ENCODE peak calls at places on chromosomes 13 and 19, in five cellular contexts. One of them, this sample, is unnamed.
A peak's percentile ranks its signal among the peaks of the same experiment; 100 is the strongest.

GRCh38 chr13:90701264-90701663 is 646.2 kb upstream of the MIR17HG start:
- DNase-seq in heart left ventricle: no peak
- DNase-seq in body of pancreas: no peak
- DNase-seq in stomach: no peak
- DNase-seq in breast epithelium: no peak
- DNase-seq in this sample: no peak

GRCh38 chr13:99733346-99733745 is 232.1 kb downstream of the TM9SF2 start:
- DNase-seq in heart left ventricle: no peak
- DNase-seq in breast epithelium: no peak
- DNase-seq in body of pancreas: no peak
- DNase-seq in stomach: no peak
- DNase-seq in this sample: no peak

GRCh38 chr13:73657821-73658540 is 476.2 kb downstream of the KLF12 start:
- DNase-seq in stomach: no peak
- DNase-seq in heart left ventricle: peak; percentile 63
- DNase-seq in body of pancreas: peak; percentile 41
- DNase-seq in breast epithelium: peak; percentile 56
- DNase-seq in this sample: no peak

GRCh38 chr19:31674503-31675186 is 325.4 kb upstream of the TSHZ3 start:
- DNase-seq in stomach: no peak
- DNase-seq in heart left ventricle: no peak
- DNase-seq in body of pancreas: no peak
- DNase-seq in breast epithelium: no peak
- DNase-seq in this sample: no peak

GRCh38 chr19:42076375-42076944 is 494 bp downstream of the ZNF574 start:
- DNase-seq in breast epithelium: peak; percentile 37
- DNase-seq in stomach: no peak
- DNase-seq in heart left ventricle: peak; percentile 52
- DNase-seq in body of pancreas: no peak
- DNase-seq in this sample: no peak

GRCh38 chr19:12580180-12580694 is 29.0 kb upstream of the ZNF564 start:
- DNase-seq in stomach: no peak
- DNase-seq in heart left ventricle: no peak
- DNase-seq in body of pancreas: no peak
- DNase-seq in breast epithelium: no peak
- DNase-seq in this sample: no peak

GRCh38 chr13:21526707-21527454 is 67.8 kb upstream of the ZDHHC20 start:
- DNase-seq in stomach: no peak
- DNase-seq in body of pancreas: no peak
- DNase-seq in heart left ventricle: no peak
- DNase-seq in breast epithelium: no peak
- DNase-seq in this sample: no peak

GRCh38 chr19:28987177-28987576 is 225.8 kb downstream of the UQCRFS1 start:
- DNase-seq in stomach: no peak
- DNase-seq in heart left ventricle: no peak
- DNase-seq in breast epithelium: no peak
- DNase-seq in body of pancreas: no peak
- DNase-seq in this sample: no peak

GRCh38 chr19:33426621-33427475 is 53.3 kb downstream of the CEBPG start:
- DNase-seq in heart left ventricle: no peak
- DNase-seq in body of pancreas: no peak
- DNase-seq in breast epithelium: no peak
- DNase-seq in stomach: no peak
- DNase-seq in this sample: peak; percentile 41

GRCh38 chr19:10921199-10921879 is 7.1 kb downstream of the YIPF2 start:
- DNase-seq in breast epithelium: no peak
- DNase-seq in heart left ventricle: no peak
- DNase-seq in stomach: no peak
- DNase-seq in body of pancreas: no peak
- DNase-seq in this sample: no peak

GRCh38 chr13:112060431-112060830 is 6.5 kb upstream of the SOX1 start:
- DNase-seq in heart left ventricle: no peak
- DNase-seq in breast epithelium: no peak
- DNase-seq in body of pancreas: no peak
- DNase-seq in stomach: no peak
- DNase-seq in this sample: no peak
- H3K4me3 ChIP-seq in heart left ventricle: no peak overlapping the region
- H3K4me3 ChIP-seq in breast epithelium: no peak overlapping the region
- H3K4me3 ChIP-seq in body of pancreas: no peak overlapping the region
- H3K4me3 ChIP-seq in stomach: no peak overlapping the region
- H3K4me3 ChIP-seq in this sample: no peak overlapping the region

GRCh38 chr13:106299616-106300015 is 235.8 kb downstream of the EFNB2 start:
- DNase-seq in stomach: no peak
- DNase-seq in heart left ventricle: no peak
- DNase-seq in body of pancreas: no peak
- DNase-seq in breast epithelium: no peak
- DNase-seq in this sample: no peak
- H3K4me1 ChIP-seq in stomach: no peaks in the 10 kb centered on the region
- H3K4me1 ChIP-seq in heart left ventricle: no peaks in the 10 kb centered on the region
- H3K4me1 ChIP-seq in body of pancreas: no peaks in the 10 kb centered on the region
- H3K4me1 ChIP-seq in breast epithelium: no peaks in the 10 kb centered on the region
- H3K4me1 ChIP-seq in this sample: no peaks in the 10 kb centered on the region

GRCh38 chr19:1032264-1032867 is 6.0 kb downstream of the CNN2 start:
- DNase-seq in stomach: no peak
- DNase-seq in heart left ventricle: no peak
- DNase-seq in breast epithelium: no peak
- DNase-seq in body of pancreas: no peak
- DNase-seq in this sample: no peak

GRCh38 chr19:1027953-1028902 is 1.8 kb downstream of the CNN2 start:
- DNase-seq in body of pancreas: peak; percentile 74
- DNase-seq in stomach: peak; percentile 80
- DNase-seq in heart left ventricle: peak; percentile 76
- DNase-seq in breast epithelium: peak; percentile 81
- DNase-seq in this sample: no peak

GRCh38 chr19:1020868-1021425 is at the start of gene TMEM259:
- DNase-seq in breast epithelium: peak; percentile 97
- DNase-seq in stomach: peak; percentile 98
- DNase-seq in heart left ventricle: peak; percentile 98
- DNase-seq in body of pancreas: peak; percentile 98
- DNase-seq in this sample: peak; percentile 98

GRCh38 chr19:1027020-1027952 is 878 bp downstream of the CNN2 start:
- DNase-seq in stomach: no peak
- DNase-seq in heart left ventricle: no peak
- DNase-seq in breast epithelium: no peak
- DNase-seq in body of pancreas: no peak
- DNase-seq in this sample: no peak

GRCh38 chr19:1026189-1027019 is at the start of gene CNN2:
- DNase-seq in breast epithelium: peak; percentile 85
- DNase-seq in heart left ventricle: peak; percentile 89
- DNase-seq in body of pancreas: peak; percentile 81
- DNase-seq in stomach: peak; percentile 88
- DNase-seq in this sample: peak; percentile 85
- TF ChIP-seq POLR2A in breast epithelium: peak; percentile 57
- TF ChIP-seq POLR2A in heart left ventricle: peak; percentile 85
- TF ChIP-seq POLR2A in body of pancreas: peak; percentile 91
- TF ChIP-seq POLR2A in stomach: no peak
- TF ChIP-seq POLR2A in this sample: peak; percentile 93

DNA sequence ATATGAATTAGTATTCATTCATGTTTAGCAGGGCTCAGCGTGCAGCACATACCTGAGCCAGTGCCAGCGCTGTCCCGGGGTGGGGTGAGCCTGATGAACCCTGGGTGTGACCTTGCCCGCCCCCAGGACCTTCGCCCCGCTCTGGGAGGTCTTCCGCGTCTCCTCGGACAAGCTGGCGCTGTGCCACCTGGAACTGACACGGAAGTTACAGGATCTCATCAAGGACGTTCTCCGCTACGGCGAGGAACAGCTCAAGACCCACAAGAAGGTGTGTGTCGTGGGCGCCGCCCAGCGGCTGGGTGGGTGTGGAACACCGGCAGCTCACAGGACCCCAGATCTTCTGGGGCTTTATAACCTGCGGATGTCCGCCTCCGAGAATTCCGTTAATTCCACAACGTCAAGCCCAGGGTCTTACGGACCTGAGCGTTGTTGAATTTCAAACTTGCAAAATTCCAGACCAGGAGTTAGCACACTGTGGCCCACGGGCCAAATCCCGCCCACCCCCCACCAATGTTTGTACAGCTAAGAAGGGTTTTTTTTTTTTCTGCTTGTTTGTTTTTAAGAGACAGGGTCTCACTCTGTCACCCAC is 15.4 kb downstream of the FCHO1 start:
- DNase-seq in heart left ventricle: peak; percentile 74
- DNase-seq in stomach: peak; percentile 89
- DNase-seq in body of pancreas: peak; percentile 81
- DNase-seq in breast epithelium: peak; percentile 70
- DNase-seq in this sample: peak; percentile 86
- H3K4me3 ChIP-seq in heart left ventricle: peak overlapping the region; percentile 27
- H3K4me3 ChIP-seq in stomach: no peak overlapping the region
- H3K4me3 ChIP-seq in body of pancreas: no peak overlapping the region
- H3K4me3 ChIP-seq in breast epithelium: no peak overlapping the region
- H3K4me3 ChIP-seq in this sample: no peak overlapping the region

GRCh38 chr19:54159352-54160181 is at the start of gene LENG1:
- DNase-seq in heart left ventricle: peak; percentile 100
- DNase-seq in stomach: peak; percentile 100
- DNase-seq in body of pancreas: peak; percentile 100
- DNase-seq in breast epithelium: peak; percentile 100
- DNase-seq in this sample: peak; percentile 100

GRCh38 chr19:54160182-54160811 is 776 bp upstream of the LENG1 start:
- DNase-seq in heart left ventricle: no peak
- DNase-seq in body of pancreas: no peak
- DNase-seq in stomach: no peak
- DNase-seq in breast epithelium: no peak
- DNase-seq in this sample: peak; percentile 57

GRCh38 chr19:54156953-54157352 is 2.6 kb downstream of the LENG1 start:
- DNase-seq in body of pancreas: no peak
- DNase-seq in stomach: no peak
- DNase-seq in breast epithelium: no peak
- DNase-seq in heart left ventricle: no peak
- DNase-seq in this sample: no peak

GRCh38 chr19:54160948-54161347 is 1.4 kb upstream of the LENG1 start:
- DNase-seq in heart left ventricle: no peak
- DNase-seq in body of pancreas: no peak
- DNase-seq in breast epithelium: no peak
- DNase-seq in stomach: no peak
- DNase-seq in this sample: no peak

DNA sequence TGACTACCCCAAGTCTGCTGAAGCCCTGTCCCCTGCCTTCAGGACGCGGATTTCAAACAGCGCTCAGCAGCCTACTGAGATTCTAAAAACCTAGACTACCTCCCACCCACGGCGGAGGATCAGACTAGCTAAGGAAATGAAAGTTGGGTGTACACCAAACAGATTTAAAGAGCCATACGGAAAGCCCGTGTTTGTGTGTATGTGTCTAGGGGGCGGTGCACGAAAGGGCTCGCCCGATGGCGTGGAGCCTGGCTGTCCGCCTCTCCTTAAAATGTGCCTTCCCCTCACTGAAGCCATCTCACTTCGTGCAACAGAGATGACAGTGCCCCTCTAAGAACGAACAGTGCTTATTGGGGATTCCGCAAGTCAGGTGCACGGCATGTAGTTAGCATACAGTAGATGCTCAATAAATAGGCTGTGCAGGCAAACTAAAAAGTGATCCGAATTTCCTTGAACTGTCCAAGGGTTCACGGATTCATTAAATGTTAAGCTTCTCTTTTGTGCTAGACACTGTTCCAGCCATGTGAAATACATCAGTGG is 639 bp downstream of the LENG1 start:
- DNase-seq in body of pancreas: no peak
- DNase-seq in breast epithelium: no peak
- DNase-seq in heart left ventricle: no peak
- DNase-seq in stomach: no peak
- DNase-seq in this sample: no peak
- H3K4me1 ChIP-seq in body of pancreas: peaks cover 42% of the 10 kb centered on the region
- H3K4me1 ChIP-seq in breast epithelium: peaks cover 7% of the 10 kb centered on the region
- H3K4me1 ChIP-seq in heart left ventricle: peaks cover 16% of the 10 kb centered on the region
- H3K4me1 ChIP-seq in stomach: peaks cover 58% of the 10 kb centered on the region
- H3K4me1 ChIP-seq in this sample: peaks cover 16% of the 10 kb centered on the region

This sample was measured in right lobe of liver.